ENCODE peak calls at places on chromosomes 7 and 10, in eight cellular contexts. Q is breast epithelium, X is midbrain, C is tibial artery, V is body of pancreas, N is WTC11, Y is SW 1271, S is PC-3. H is an unnamed sample.
A peak's percentile ranks its signal among the peaks of the same experiment; 100 is the strongest.

GRCh38 chr7:48154792-48155413 is 16.4 kb upstream of the ABCA13 start:
- DNase-seq in Q (no peak), X (no peak), C (no peak), V (peak; percentile 73), N (peak; percentile 40), Y (peak; percentile 44), S (peak; percentile 62), H (no peak)

GRCh38 chr10:114239994-114240345 is 916 bp downstream of the VWA2 start:
- DNase-seq in Q (no peak), X (no peak), C (no peak), V (no peak), N (peak; percentile 25), Y (no peak), S (no peak), H (no peak)

GRCh38 chr7:139673230-139673629 is 104.6 kb downstream of the HIPK2 start:
- DNase-seq in Q (no peak), X (no peak), C (no peak), V (peak; percentile 67), N (peak; percentile 57), Y (no peak), S (peak; percentile 23), H (no peak)

GRCh38 chr7:151856516-151856915 is 20.4 kb downstream of the PRKAG2 start:
- DNase-seq in Q (no peak), X (no peak), C (no peak), V (no peak), N (no peak), Y (no peak), S (no peak), H (no peak)

GRCh38 chr7:129969881-129970446 is 17.2 kb upstream of the UBE2H start:
- DNase-seq in Q (peak; percentile 94), X (no peak), C (no peak), V (no peak), N (no peak), Y (peak; percentile 87), S (peak; percentile 98), H (peak; percentile 92)

GRCh38 chr7:82291931-82292330 is 151.6 kb downstream of the CACNA2D1 start:
- DNase-seq in Q (no peak), X (no peak), C (no peak), V (no peak), N (no peak), Y (no peak), S (peak; percentile 45), H (peak; percentile 27)

GRCh38 chr7:33744293-33744692 is 161.0 kb upstream of the BMPER start:
- DNase-seq in Q (no peak), X (no peak), C (no peak), V (no peak), N (no peak), Y (no peak), S (peak; percentile 42), H (no peak)

GRCh38 chr10:101834341-101834740 is 9.3 kb downstream of the KCNIP2 start:
- DNase-seq in Q (no peak), X (no peak), C (peak; percentile 50), V (no peak), N (no peak), Y (no peak), S (peak; percentile 39), H (no peak)

GRCh38 chr7:146654048-146654447 is 537.4 kb downstream of the CNTNAP2 start:
- DNase-seq in Q (no peak), X (no peak), C (no peak), V (no peak), N (no peak), Y (no peak), S (no peak), H (no peak)

GRCh38 chr10:4034907-4035581 is 250.0 kb upstream of the KLF6 start:
- DNase-seq in Q (no peak), X (no peak), C (no peak), V (no peak), N (no peak), Y (no peak), S (no peak), H (no peak)

GRCh38 chr10:59833810-59834209 is 72.5 kb downstream of the CCDC6 start:
- DNase-seq in Q (no peak), X (no peak), C (no peak), V (no peak), N (no peak), Y (no peak), S (no peak), H (no peak)

GRCh38 chr10:110354322-110354766 is 49.6 kb upstream of the SMNDC1 start:
- DNase-seq in Q (peak; percentile 82), X (peak; percentile 77), C (peak; percentile 64), V (peak; percentile 83), N (peak; percentile 88), Y (peak; percentile 42), S (peak; percentile 84), H (no peak)

GRCh38 chr7:4769753-4770152 is 5.7 kb upstream of the AP5Z1 start:
- DNase-seq in Q (no peak), X (no peak), C (no peak), V (no peak), N (no peak), Y (no peak), S (no peak), H (no peak)

GRCh38 chr7:919114-919442 is 35.4 kb downstream of the ADAP1 start:
- DNase-seq in Q (no peak), X (no peak), C (peak; percentile 19), V (peak; percentile 4), N (peak; percentile 7), Y (no peak), S (no peak), H (no peak)

GRCh38 chr10:15369642-15370211 is 1.4 kb downstream of the FAM171A1 start:
- DNase-seq in Q (no peak), X (peak; percentile 31), C (no peak), V (peak; percentile 23), N (peak; percentile 16), Y (no peak), S (no peak), H (no peak)

GRCh38 chr10:130282492-130283233 is 146.5 kb downstream of the GLRX3 start:
- DNase-seq in Q (no peak), X (no peak), C (no peak), V (no peak), N (no peak), Y (no peak), S (no peak), H (no peak)

GRCh38 chr10:680146-680545 is 9.3 kb downstream of the DIP2C start:
- DNase-seq in Q (no peak), X (no peak), C (no peak), V (no peak), N (no peak), Y (no peak), S (no peak), H (no peak)

GRCh38 chr10:113844091-113844490 is 9.8 kb downstream of the DCLRE1A start:
- DNase-seq in Q (no peak), X (no peak), C (no peak), V (no peak), N (no peak), Y (no peak), S (peak; percentile 67), H (no peak)

GRCh38 chr10:20911626-20912025 is 14.5 kb upstream of the NEBL start:
- DNase-seq in Q (no peak), X (no peak), C (no peak), V (no peak), N (no peak), Y (no peak), S (no peak), H (no peak)

GRCh38 chr7:83819911-83820310 is 171.0 kb upstream of the SEMA3E start:
- DNase-seq in Q (no peak), X (no peak), C (no peak), V (no peak), N (peak; percentile 31), Y (no peak), S (no peak), H (no peak)

GRCh38 chr7:158567153-158567603 is 20.4 kb downstream of the PTPRN2 start:
- DNase-seq in Q (no peak), X (no peak), C (no peak), V (peak; percentile 76), N (no peak), Y (no peak), S (no peak), H (no peak)

GRCh38 chr10:58389024-58389423 is 3.8 kb downstream of the TFAM start:
- DNase-seq in Q (no peak), X (no peak), C (no peak), V (no peak), N (no peak), Y (no peak), S (no peak), H (no peak)

GRCh38 chr7:46282155-46282554 is 361.1 kb upstream of the IGFBP3 start:
- DNase-seq in Q (no peak), X (no peak), C (no peak), V (no peak), N (peak; percentile 21), Y (no peak), S (no peak), H (no peak)

GRCh38 chr7:122412886-122413285 is 108.3 kb upstream of the FEZF1 start:
- DNase-seq in Q (no peak), X (no peak), C (peak; percentile 28), V (peak; percentile 25), N (no peak), Y (no peak), S (no peak), H (no peak)

GRCh38 chr7:82230826-82231581 is 212.6 kb downstream of the CACNA2D1 start:
- DNase-seq in Q (no peak), X (peak; percentile 23), C (no peak), V (no peak), N (no peak), Y (no peak), S (no peak), H (no peak)

GRCh38 chr10:56537984-56538383 is 176.9 kb upstream of the ZWINT start:
- DNase-seq in Q (no peak), X (no peak), C (no peak), V (no peak), N (no peak), Y (peak; percentile 45), S (peak; percentile 100), H (peak; percentile 2)

GRCh38 chr10:36303896-36304295 is 661.8 kb upstream of the FZD8 start:
- DNase-seq in Q (no peak), X (no peak), C (no peak), V (no peak), N (no peak), Y (no peak), S (no peak), H (no peak)

GRCh38 chr7:106848851-106849442 is 16.1 kb upstream of the PIK3CG start:
- DNase-seq in Q (no peak), X (no peak), C (no peak), V (no peak), N (no peak), Y (peak; percentile 13), S (peak; percentile 51), H (no peak)